ENCODE peak calls at places on chromosomes 5 and 9, in seven cellular contexts. E is sigmoid colon, K is thoracic aorta, Q is PC-3, N is IMR-90, G is MM.1S, S is tibial nerve. C is an unnamed sample.
A peak's percentile ranks its signal among the peaks of the same experiment; 100 is the strongest.

GRCh38 chr5:78221964-78222451 is 72.5 kb downstream of the AP3B1 start:
- DNase-seq in E (no peak), K (no peak), Q (peak; percentile 2), N (peak; percentile 4), G (peak; percentile 54), S (no peak), C (no peak)

GRCh38 chr9:111966851-111967250 is 70.2 kb downstream of the UGCG start:
- DNase-seq in E (no peak), K (no peak), Q (no peak), N (peak; percentile 46), G (no peak), S (no peak), C (no peak)

GRCh38 chr5:166441-167372 is 24.6 kb upstream of the LRRC14B start:
- DNase-seq in E (peak; percentile 56), K (no peak), Q (no peak), N (no peak), G (no peak), S (no peak), C (peak; percentile 47)

GRCh38 chr5:9122528-9122927 is 423.3 kb downstream of the SEMA5A start:
- DNase-seq in E (no peak), K (no peak), Q (no peak), N (no peak), G (no peak), S (no peak), C (no peak)

GRCh38 chr5:77312411-77312810 is 101.9 kb downstream of the PDE8B start:
- DNase-seq in E (no peak), K (no peak), Q (peak; percentile 18), N (peak; percentile 57), G (no peak), S (no peak), C (no peak)

GRCh38 chr9:121050128-121050988 is at the start of gene C5:
- DNase-seq in E (no peak), K (no peak), Q (no peak), N (no peak), G (no peak), S (no peak), C (no peak)

GRCh38 chr5:149310488-149310887 is 34.8 kb upstream of the GRPEL2 start:
- DNase-seq in E (no peak), K (no peak), Q (no peak), N (no peak), G (no peak), S (no peak), C (no peak)

GRCh38 chr9:93236541-93237206 is 52.7 kb downstream of the WNK2 start:
- DNase-seq in E (no peak), K (no peak), Q (no peak), N (no peak), G (no peak), S (no peak), C (no peak)

GRCh38 chr5:34517249-34517648 is 138.9 kb upstream of the RAI14 start:
- DNase-seq in E (no peak), K (no peak), Q (peak; percentile 75), N (peak; percentile 86), G (no peak), S (no peak), C (no peak)

GRCh38 chr5:80284720-80285119 is 28.9 kb upstream of the SERINC5 start:
- DNase-seq in E (no peak), K (no peak), Q (no peak), N (no peak), G (no peak), S (no peak), C (no peak)

GRCh38 chr9:132849168-132849831 is 28.8 kb downstream of the AK8 start:
- DNase-seq in E (peak; percentile 93), K (no peak), Q (no peak), N (no peak), G (peak; percentile 31), S (no peak), C (no peak)

GRCh38 chr5:149114403-149115312 is 26.6 kb upstream of the ABLIM3 start:
- DNase-seq in E (peak; percentile 68), K (no peak), Q (peak; percentile 99), N (peak; percentile 84), G (peak; percentile 78), S (peak; percentile 67), C (no peak)

GRCh38 chr9:108677776-108678175 is 178.0 kb downstream of the ACTL7B start:
- DNase-seq in E (no peak), K (no peak), Q (no peak), N (no peak), G (no peak), S (no peak), C (no peak)

GRCh38 chr5:178116406-178116885 is 3.1 kb downstream of the N4BP3 start:
- DNase-seq in E (no peak), K (no peak), Q (no peak), N (no peak), G (no peak), S (no peak), C (no peak)

GRCh38 chr5:135010502-135011354 is 23.3 kb downstream of the PITX1 start:
- DNase-seq in E (no peak), K (no peak), Q (peak; percentile 16), N (peak; percentile 27), G (no peak), S (no peak), C (no peak)

GRCh38 chr5:988316-988715 is 20.3 kb upstream of the NKD2 start:
- DNase-seq in E (no peak), K (no peak), Q (no peak), N (no peak), G (no peak), S (no peak), C (no peak)

GRCh38 chr9:70410368-70410767 is 4.1 kb downstream of the KLF9 start:
- DNase-seq in E (no peak), K (no peak), Q (no peak), N (peak; percentile 65), G (no peak), S (no peak), C (no peak)

GRCh38 chr9:38235244-38235643 is 157.3 kb upstream of the ALDH1B1 start:
- DNase-seq in E (no peak), K (no peak), Q (no peak), N (no peak), G (no peak), S (no peak), C (no peak)

GRCh38 chr9:34675048-34675714 is 12.7 kb upstream of the CCL27 start:
- DNase-seq in E (no peak), K (no peak), Q (peak; percentile 72), N (peak; percentile 59), G (peak; percentile 67), S (peak; percentile 64), C (no peak)

GRCh38 chr5:1652873-1653707 is 129.3 kb upstream of the LPCAT1 start:
- DNase-seq in E (no peak), K (no peak), Q (peak; percentile 42), N (no peak), G (peak; percentile 50), S (no peak), C (peak; percentile 61)

GRCh38 chr5:125281662-125282061 is 535.2 kb upstream of the ZNF608 start:
- DNase-seq in E (no peak), K (no peak), Q (no peak), N (no peak), G (no peak), S (no peak), C (no peak)

GRCh38 chr9:69097053-69097452 is 61.5 kb downstream of the FXN start:
- DNase-seq in E (no peak), K (no peak), Q (no peak), N (peak; percentile 84), G (no peak), S (no peak), C (no peak)

GRCh38 chr9:79701651-79702050 is 129.9 kb downstream of the TLE4 start:
- DNase-seq in E (no peak), K (no peak), Q (peak; percentile 11), N (no peak), G (no peak), S (peak; percentile 28), C (no peak)

GRCh38 chr5:116564322-116564721 is 10.3 kb downstream of the SEMA6A start:
- DNase-seq in E (no peak), K (no peak), Q (no peak), N (no peak), G (no peak), S (no peak), C (no peak)

GRCh38 chr9:34267660-34268059 is 61.4 kb downstream of the KIF24 start:
- DNase-seq in E (no peak), K (no peak), Q (peak; percentile 23), N (no peak), G (no peak), S (no peak), C (no peak)

GRCh38 chr5:77425420-77425819 is 66.7 kb downstream of the WDR41 start:
- DNase-seq in E (no peak), K (no peak), Q (no peak), N (no peak), G (no peak), S (no peak), C (no peak)

GRCh38 chr5:147303251-147303650 is 68.4 kb downstream of the STK32A start:
- DNase-seq in E (no peak), K (peak; percentile 10), Q (peak; percentile 59), N (peak; percentile 16), G (no peak), S (no peak), C (no peak)

DNA sequence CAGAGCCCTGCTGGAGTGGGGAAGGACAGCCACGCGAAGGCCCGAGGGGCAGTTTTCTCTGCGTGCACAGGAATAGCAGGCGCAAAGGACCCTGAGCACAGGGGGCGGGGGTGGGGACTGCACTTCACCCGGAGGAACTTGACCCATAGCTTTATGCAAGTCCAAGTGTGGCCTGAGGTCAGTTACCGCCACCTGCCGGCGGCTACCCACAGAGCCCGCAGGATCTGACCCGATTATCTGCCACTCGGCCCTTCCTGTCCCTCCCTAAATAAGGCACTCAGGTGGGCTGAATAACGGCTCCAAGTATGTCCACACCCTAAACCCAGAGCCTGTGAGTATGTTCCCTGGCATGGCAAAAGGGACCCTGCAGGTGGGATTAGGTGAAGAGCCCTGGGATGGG is 65.4 kb upstream of the FCN1 start:
- DNase-seq in E (peak; percentile 59), K (no peak), Q (peak; percentile 3), N (no peak), G (peak; percentile 18), S (no peak), C (no peak)
- TF ChIP-seq CTCF in E (no peak), K (no peak), Q (peak; percentile 25), N (no peak), G (peak; percentile 51), S (no peak), C (no peak)

DNA sequence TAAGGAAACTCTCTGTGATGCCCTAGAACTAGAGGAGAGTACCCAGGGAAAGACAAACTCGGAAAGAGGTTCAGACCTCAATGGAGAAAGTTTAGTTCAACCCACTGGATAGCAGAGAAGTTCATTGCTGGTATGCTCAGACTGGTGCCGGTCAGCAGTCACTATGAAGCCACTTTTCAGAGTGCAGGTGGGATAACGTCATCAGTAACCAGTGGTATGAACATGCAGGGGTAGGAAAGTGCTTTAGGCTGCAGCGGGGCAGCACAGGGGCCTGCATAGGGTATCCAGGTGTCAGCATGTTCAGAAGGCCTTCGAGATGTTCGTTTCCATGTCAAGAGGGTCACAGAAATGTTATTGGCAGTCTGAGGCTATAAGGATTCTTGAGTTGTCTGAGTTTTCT is 20.8 kb upstream of the ANKRD55 start:
- DNase-seq in E (no peak), K (no peak), Q (no peak), N (no peak), G (no peak), S (no peak), C (no peak)
- H3K4me1 ChIP-seq in E (no peaks in the 10 kb centered on the region), K (no peaks in the 10 kb centered on the region), Q (peaks cover 2% of the 10 kb centered on the region), N (peaks cover 5% of the 10 kb centered on the region), G (no peaks in the 10 kb centered on the region), S (no peaks in the 10 kb centered on the region), C (no peaks in the 10 kb centered on the region)

GRCh38 chr9:89635816-89636215 is 31.0 kb downstream of the GADD45G start:
- DNase-seq in E (no peak), K (no peak), Q (peak; percentile 1), N (no peak), G (no peak), S (no peak), C (no peak)
- TF ChIP-seq CTCF in E (no peak), K (no peak), Q (no peak), N (no peak), G (no peak), S (no peak), C (no peak)

GRCh38 chr5:176814313-176814685 is 3.9 kb downstream of the UNC5A start:
- DNase-seq in E (no peak), K (no peak), Q (no peak), N (no peak), G (no peak), S (no peak), C (no peak)
- H3K4me1 ChIP-seq in E (peaks cover 32% of the 10 kb centered on the region), K (peaks cover 28% of the 10 kb centered on the region), Q (peaks cover 9% of the 10 kb centered on the region), N (no peaks in the 10 kb centered on the region), G (no peaks in the 10 kb centered on the region), S (peaks cover 7% of the 10 kb centered on the region), C (no peaks in the 10 kb centered on the region)

C was measured in ascending aorta.